ENCODE peak calls at places on chromosomes 4 and X, in five cellular contexts. Z is testis; H is pancreas; U is CD8-positive, alpha-beta T cell; K is IMR-90. V is an unnamed sample. For H3K9me3, the result is how much of the 10 kb centered on the place peaks cover.

GRCh38 chr4:141730805-141731204 is 94.4 kb downstream of the IL15 start:
- DNase-seq in K (peak), U (no peak), Z (no peak), H (no peak), V (no peak)

GRCh38 chr4:117157360-117157759 is 72.0 kb upstream of the TRAM1L1 start:
- DNase-seq in K (no peak), U (no peak), Z (no peak), H (no peak), V (no peak)

GRCh38 chr4:186948361-186949291 is 225.0 kb upstream of the FAT1 start:
- DNase-seq in H (peak), K (peak), U (no peak), Z (no peak), V (peak)

GRCh38 chrX:131763674-131764073 is 219.8 kb downstream of the OR13H1 start:
- DNase-seq in Z (no peak), K (peak), U (no peak), H (peak), V (no peak)

GRCh38 chr4:168059251-168059650 is 33.1 kb upstream of the ANXA10 start:
- DNase-seq in U (no peak), K (peak), H (no peak), Z (no peak), V (no peak)

GRCh38 chr4:6568148-6568547 is 6.8 kb upstream of the MAN2B2 start:
- DNase-seq in Z (no peak), U (no peak), H (no peak), K (no peak), V (no peak)

GRCh38 chr4:133498149-133498548 is 349.1 kb downstream of the PCDH10 start:
- DNase-seq in K (no peak), U (no peak), Z (no peak), H (no peak), V (no peak)

GRCh38 chrX:103941201-103941975 is 21.0 kb upstream of the TMSB15B start:
- DNase-seq in K (peak), H (no peak), Z (no peak), U (no peak), V (peak)

GRCh38 chrX:105715746-105716145 is 106.6 kb upstream of the NRK start:
- DNase-seq in U (no peak), Z (no peak), K (no peak), H (no peak), V (no peak)

GRCh38 chr4:7769936-7770674 is 169.6 kb downstream of the AFAP1 start:
- DNase-seq in H (no peak), K (peak), Z (peak), U (no peak), V (peak)

GRCh38 chr4:104815593-104816156 is 321.0 kb upstream of the CXXC4 start:
- DNase-seq in Z (no peak), H (no peak), U (no peak), K (no peak), V (no peak)

GRCh38 chr4:55183926-55184599 is 58.7 kb upstream of the KDR start:
- DNase-seq in U (no peak), Z (no peak), K (peak), H (no peak), V (no peak)

GRCh38 chr4:146916479-146917076 is 29.1 kb downstream of the TTC29 start:
- DNase-seq in K (peak), H (no peak), U (no peak), Z (peak), V (peak)

GRCh38 chr4:166088576-166088975 is 215.5 kb downstream of the TLL1 start:
- DNase-seq in U (no peak), Z (no peak), H (no peak), K (no peak), V (no peak)

GRCh38 chr4:9891740-9892139 is 110.3 kb downstream of the DRD5 start:
- DNase-seq in H (no peak), K (no peak), U (no peak), Z (no peak), V (no peak)

GRCh38 chrX:148270499-148270898 is 229.9 kb upstream of the AFF2 start:
- DNase-seq in K (no peak), H (no peak), Z (no peak), U (no peak), V (no peak)
- H3K9me3 ChIP-seq in K (under half), H (under half), Z (under half), U (under half), V (under half)

GRCh38 chr4:14403132-14403531 is 599.1 kb upstream of the CPEB2 start:
- DNase-seq in H (no peak), K (no peak), Z (no peak), U (no peak), V (no peak)
- H3K9me3 ChIP-seq in H (under half), K (under half), Z (under half), U (under half), V (under half)

DNA sequence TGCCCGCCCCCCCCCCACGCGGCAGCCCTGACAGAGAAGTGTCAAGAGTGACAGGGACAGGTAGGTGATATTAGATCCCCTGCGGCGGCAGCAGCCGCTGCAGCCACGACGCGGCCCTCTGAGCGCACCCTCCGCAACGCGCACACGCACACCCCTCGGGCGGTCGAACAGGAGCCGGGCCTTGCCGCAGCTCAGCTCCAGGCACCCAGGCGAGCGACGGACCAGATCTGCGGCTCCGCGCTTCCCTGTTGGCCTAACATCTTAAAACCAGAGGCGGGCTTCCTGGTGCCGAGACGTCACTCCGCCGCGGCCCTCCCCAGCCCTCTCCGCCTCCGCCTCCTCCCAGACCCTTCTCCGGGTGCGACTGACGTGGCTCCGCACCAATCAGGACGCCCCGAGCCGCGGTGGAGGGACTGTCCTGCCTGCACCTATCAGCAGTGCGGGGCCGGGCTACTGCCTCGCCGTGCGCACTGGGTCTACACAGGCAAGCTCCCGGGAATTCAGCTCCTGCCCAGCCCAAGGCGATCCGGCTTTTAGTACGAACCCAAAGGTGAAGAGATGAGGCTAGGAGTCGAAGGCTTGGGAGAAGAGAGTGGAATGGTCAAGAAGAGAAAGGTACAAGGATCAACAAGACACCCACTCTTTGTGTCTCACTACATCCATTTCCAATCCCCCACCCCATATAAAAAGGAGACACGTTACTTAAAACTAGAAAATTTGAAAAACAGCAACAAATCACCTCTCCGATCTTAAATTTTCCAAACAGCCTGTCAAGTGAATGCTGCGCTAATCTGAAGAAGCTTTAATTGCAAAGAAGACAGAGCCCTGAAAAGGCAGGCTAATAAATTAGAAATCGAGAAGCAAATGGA is at the start of gene PITX2:
- DNase-seq in Z (peak), K (peak), U (no peak), H (peak), V (peak)
- H3K9me3 ChIP-seq in Z (under half), K (under half), U (under half), H (under half), V (under half)

DNA sequence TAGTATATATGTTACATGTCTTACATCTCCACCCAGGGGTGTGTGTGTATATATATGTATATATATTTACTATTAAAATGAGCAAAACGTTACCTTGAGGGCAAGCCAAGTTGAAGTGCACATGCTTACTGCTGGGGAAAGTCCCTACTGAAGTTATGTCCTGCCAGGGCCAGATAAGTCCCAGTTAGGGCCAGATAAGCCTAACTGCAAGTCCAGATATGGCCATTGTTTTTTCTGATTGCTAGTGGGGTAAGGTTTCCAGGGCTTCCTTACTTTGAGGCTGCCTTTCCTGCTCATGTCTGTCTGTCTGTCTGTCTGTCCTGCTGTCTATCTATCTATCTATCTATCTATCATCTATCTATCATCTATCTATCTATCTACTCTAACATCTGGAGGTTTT is 19.3 kb upstream of the ZNF81 start:
- DNase-seq in Z (no peak), U (no peak), H (no peak), K (no peak), V (no peak)
- H3K9me3 ChIP-seq in Z (under half), U (under half), H (under half), K (under half), V (under half)

GRCh38 chrX:1327651-1328304 is 8.8 kb upstream of the IL3RA start:
- DNase-seq in Z (no peak), K (no peak), U (no peak), H (no peak), V (no peak)
- H3K9me3 ChIP-seq in Z (under half), K (under half), U (under half), H (under half), V (under half)

DNA sequence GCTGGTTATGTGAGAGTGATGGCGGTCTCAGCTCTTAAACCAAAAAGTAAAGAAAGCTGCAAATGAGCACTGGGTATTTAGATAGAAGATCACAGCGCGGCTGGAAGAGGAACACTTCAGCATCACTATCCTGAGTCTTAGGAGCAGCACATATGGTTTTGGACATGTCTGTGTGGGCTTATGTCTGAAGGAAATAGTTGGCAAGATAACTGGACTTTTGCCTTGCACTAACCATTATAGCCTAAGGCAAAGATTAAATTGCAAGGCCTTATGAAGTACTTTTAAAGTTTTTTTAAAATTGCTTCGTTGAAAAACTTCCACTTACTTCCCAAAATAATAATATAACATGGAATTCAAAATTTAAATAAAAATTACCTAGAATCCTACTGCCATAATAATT is 4.6 kb upstream of the RAB9A start:
- DNase-seq in U (no peak), Z (no peak), K (no peak), H (no peak), V (no peak)
- H3K9me3 ChIP-seq in U (under half), Z (under half), K (under half), H (under half), V (under half)

GRCh38 chrX:111167334-111167733 is 71.3 kb downstream of the PAK3 start:
- DNase-seq in U (no peak), K (no peak), H (no peak), Z (no peak), V (no peak)
- H3K9me3 ChIP-seq in U (under half), K (under half), H (under half), Z (under half), V (under half)

V was measured in cardiac muscle cell.